ENCODE peak calls at places on chromosomes 12 and 14, in six cellular contexts. H is transverse colon, S is A549, L is breast epithelium, V is heart left ventricle, T is uterus. Y is an unnamed sample.

GRCh38 chr14:65210827-65211192 is 108.5 kb upstream of the MAX start:
- DNase-seq in V (no peak), L (no peak), S (no peak), H (no peak), T (no peak), Y (no peak)

GRCh38 chr12:1885082-1885596 is 33.3 kb downstream of the CACNA2D4 start:
- DNase-seq in L (no peak), S (no peak), T (no peak), V (no peak), H (no peak), Y (no peak)

GRCh38 chr12:132494294-132495164 is 4.6 kb downstream of the FBRSL1 start:
- DNase-seq in L (peak), V (peak), T (no peak), H (no peak), S (no peak), Y (no peak)

GRCh38 chr14:43706901-43707300 is 800.2 kb downstream of the FSCB start:
- DNase-seq in V (no peak), T (no peak), L (no peak), S (no peak), H (no peak), Y (no peak)

GRCh38 chr12:12936983-12937491 is 14.9 kb downstream of the GPRC5D start:
- DNase-seq in T (no peak), L (no peak), V (no peak), S (no peak), H (no peak), Y (no peak)

GRCh38 chr14:22549981-22550670 is 38.9 kb downstream of the DAD1 start:
- DNase-seq in S (no peak), T (no peak), L (no peak), V (no peak), H (no peak), Y (peak)

GRCh38 chr12:89346741-89347324 is 5.5 kb downstream of the DUSP6 start:
- DNase-seq in H (no peak), V (no peak), L (no peak), S (no peak), T (peak), Y (peak)

GRCh38 chr12:41663487-41664258 is 475.6 kb downstream of the PDZRN4 start:
- DNase-seq in V (no peak), S (peak), L (no peak), H (no peak), T (no peak), Y (peak)

GRCh38 chr12:100612557-100612956 is 39.1 kb downstream of the GAS2L3 start:
- DNase-seq in T (no peak), V (no peak), H (peak), L (no peak), S (no peak), Y (no peak)

GRCh38 chr14:42110167-42110566 is 503.5 kb downstream of the LRFN5 start:
- DNase-seq in L (no peak), V (no peak), S (peak), T (no peak), H (no peak), Y (peak)

GRCh38 chr14:101980700-101981099 is 16.3 kb downstream of the DYNC1H1 start:
- DNase-seq in H (peak), S (peak), T (peak), L (peak), V (no peak), Y (peak)

GRCh38 chr12:8080131-8080530 is 1.9 kb upstream of the NECAP1 start:
- DNase-seq in S (no peak), V (no peak), L (no peak), T (no peak), H (no peak), Y (peak)

GRCh38 chr12:86697916-86698315 is 441.7 kb upstream of the MGAT4C start:
- DNase-seq in H (no peak), S (no peak), L (no peak), T (no peak), V (no peak), Y (no peak)

GRCh38 chr14:49134940-49135339 is 451.2 kb downstream of the RPS29 start:
- DNase-seq in S (no peak), V (no peak), L (no peak), T (no peak), H (no peak), Y (peak)

GRCh38 chr12:90428881-90429280 is 526.1 kb downstream of the CCER1 start:
- DNase-seq in L (no peak), T (no peak), H (no peak), S (no peak), V (no peak), Y (no peak)

GRCh38 chr14:73238262-73238852 is 1.1 kb downstream of the PAPLN start:
- DNase-seq in S (peak), H (no peak), L (no peak), T (no peak), V (no peak), Y (peak)

GRCh38 chr14:104436741-104437701 is 142.5 kb upstream of the C14orf180 start:
- DNase-seq in V (no peak), T (no peak), S (no peak), H (peak), L (no peak), Y (no peak)

GRCh38 chr12:62604856-62605255 is 138.2 kb downstream of the MON2 start:
- DNase-seq in S (no peak), V (no peak), L (no peak), H (no peak), T (no peak), Y (peak)

GRCh38 chr12:30484658-30485057 is 211.0 kb downstream of the IPO8 start:
- DNase-seq in H (no peak), T (no peak), S (no peak), L (no peak), V (no peak), Y (no peak)

GRCh38 chr12:124493809-124494750 is 73.3 kb downstream of the NCOR2 start:
- DNase-seq in T (no peak), S (no peak), H (peak), V (peak), L (no peak), Y (peak)

GRCh38 chr14:65431951-65432350 is 19.4 kb downstream of the FUT8 start:
- DNase-seq in S (no peak), V (no peak), T (no peak), H (no peak), L (no peak), Y (no peak)

GRCh38 chr14:61452452-61452851 is 131.1 kb downstream of the PRKCH start:
- DNase-seq in T (no peak), H (no peak), V (no peak), L (no peak), S (no peak), Y (no peak)

GRCh38 chr12:109097435-109098141 is at the start of gene UNG:
- DNase-seq in S (peak), H (peak), T (peak), V (peak), L (peak), Y (peak)
- TF ChIP-seq POLR2A in S (peak), H (no peak), T (no peak), V (no peak), L (no peak), Y (peak)

GRCh38 chr12:94459773-94460593 is at the start of gene CEP83:
- DNase-seq in V (peak), T (peak), S (peak), H (peak), L (peak), Y (peak)
- TF ChIP-seq POLR2A in V (no peak), T (peak), S (peak), H (peak), L (peak), Y (no peak)

GRCh38 chr14:68939893-68940613 is 39.0 kb downstream of the ACTN1 start:
- DNase-seq in V (peak), S (peak), L (peak), T (peak), H (peak), Y (no peak)
- TF ChIP-seq POLR2A in V (no peak), S (no peak), L (no peak), T (no peak), H (no peak), Y (no peak)

GRCh38 chr12:56720696-56721615 is 4.1 kb downstream of the NACA start:
- DNase-seq in V (no peak), L (no peak), S (no peak), T (no peak), H (no peak), Y (peak)
- TF ChIP-seq POLR2A in V (no peak), L (no peak), S (no peak), T (no peak), H (no peak), Y (no peak)

GRCh38 chr12:6963016-6963731 is 7.3 kb downstream of the PHB2 start:
- DNase-seq in L (peak), S (no peak), H (peak), V (no peak), T (no peak), Y (no peak)
- TF ChIP-seq POLR2A in L (peak), S (no peak), H (peak), V (no peak), T (no peak), Y (no peak)

GRCh38 chr12:6851921-6852650 is at the start of gene USP5:
- DNase-seq in H (peak), S (peak), L (peak), V (peak), T (peak), Y (peak)

GRCh38 chr12:6850796-6851152 is 312 bp downstream of the CDCA3 start:
- DNase-seq in T (no peak), S (no peak), L (no peak), H (no peak), V (peak), Y (no peak)

GRCh38 chr12:6852651-6853354 is 853 bp downstream of the USP5 start:
- DNase-seq in T (peak), S (peak), L (no peak), H (peak), V (no peak), Y (peak)

GRCh38 chr12:6849976-6850560 is 1.0 kb downstream of the CDCA3 start:
- DNase-seq in S (no peak), T (no peak), L (no peak), H (peak), V (peak), Y (no peak)

DNA sequence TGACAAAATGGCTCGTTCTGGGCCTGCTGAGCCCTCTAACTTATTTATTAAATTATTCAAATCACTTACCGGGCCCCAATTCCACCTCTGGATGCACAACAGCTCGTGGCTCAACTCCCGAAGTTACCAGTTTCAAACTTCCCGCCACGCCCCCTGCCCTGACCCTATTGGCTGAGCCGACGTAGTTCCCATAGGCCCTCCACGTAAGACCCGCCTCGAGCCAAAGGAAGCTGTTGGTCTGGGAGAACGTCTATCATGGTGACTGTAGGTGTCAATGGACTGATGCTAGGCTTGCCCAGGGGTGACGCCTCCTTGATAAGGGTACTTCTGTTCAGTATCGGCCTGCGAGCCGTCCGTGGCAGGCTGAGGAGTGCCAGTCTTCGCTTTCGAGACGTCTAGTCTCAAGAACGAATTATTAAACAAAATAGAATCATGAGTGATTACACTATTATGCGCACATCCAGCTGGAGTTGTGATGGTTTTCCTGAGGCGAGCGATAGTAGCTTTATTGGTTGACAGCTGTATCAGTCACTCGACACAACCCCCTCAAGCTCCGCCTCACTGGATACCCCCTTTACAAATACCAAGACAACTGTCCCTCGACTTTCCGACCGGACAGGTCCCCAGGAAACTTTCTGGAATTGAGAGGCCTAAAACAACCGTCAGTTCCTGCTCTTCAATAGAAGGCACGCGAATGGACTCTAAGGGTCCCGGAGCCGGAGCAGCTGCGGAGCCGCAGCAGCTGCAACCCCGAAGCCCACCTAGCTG is at the start of gene CDCA3:
- DNase-seq in V (peak), L (peak), S (peak), T (peak), H (peak), Y (peak)
- TF ChIP-seq POLR2A in V (peak), L (peak), S (peak), T (peak), H (peak), Y (peak)

GRCh38 chr12:9642606-9643270 is 26.8 kb upstream of the CLEC2D start:
- DNase-seq in L (no peak), T (no peak), H (peak), V (no peak), S (no peak), Y (no peak)
- TF ChIP-seq POLR2A in L (no peak), T (no peak), H (no peak), V (no peak), S (no peak), Y (no peak)

DNA sequence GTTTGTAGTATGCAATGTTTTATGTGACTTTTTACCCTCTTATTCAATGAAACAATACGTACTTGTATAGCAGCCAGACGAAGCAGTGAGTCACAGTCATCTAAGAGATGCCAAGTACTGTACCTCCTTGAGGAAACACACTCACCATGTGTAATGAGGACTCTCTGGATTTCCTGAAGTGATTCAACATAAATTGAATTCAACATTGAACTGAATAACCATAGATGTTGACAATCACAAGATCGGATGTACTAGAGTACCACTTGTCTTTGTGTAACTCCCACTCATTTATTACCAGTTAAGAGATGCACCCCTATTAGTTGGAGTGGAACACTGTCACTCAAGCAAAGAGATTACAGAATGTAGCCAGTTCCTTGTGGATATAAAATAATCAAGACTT is 175.2 kb upstream of the HMGA2 start:
- DNase-seq in V (no peak), L (peak), T (no peak), S (peak), H (peak), Y (no peak)
- TF ChIP-seq POLR2A in V (no peak), L (no peak), T (no peak), S (no peak), H (no peak), Y (no peak)

DNA sequence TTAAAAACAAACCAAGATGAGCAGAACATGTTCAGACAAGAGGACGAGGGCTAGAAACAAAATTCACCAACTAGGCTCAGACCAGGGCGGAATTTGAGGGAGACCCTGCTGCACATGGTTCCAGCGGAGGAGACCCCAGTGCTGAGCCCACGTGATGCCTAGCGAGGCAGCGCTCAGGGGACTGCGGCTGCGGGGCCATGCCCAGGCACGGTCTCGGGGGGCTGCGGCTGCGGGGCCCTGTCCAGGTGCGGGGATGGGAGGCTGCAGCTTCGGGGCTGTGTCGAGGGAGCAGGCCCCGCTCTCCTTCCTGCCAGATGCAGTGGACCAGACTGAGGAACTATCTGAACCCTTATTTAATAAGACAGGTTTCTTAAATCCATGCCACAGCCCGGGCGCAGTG is 12.7 kb upstream of the CRIP2 start:
- DNase-seq in H (no peak), L (no peak), S (no peak), T (no peak), V (no peak), Y (no peak)
- TF ChIP-seq POLR2A in H (no peak), L (no peak), S (no peak), T (no peak), V (no peak), Y (no peak)